ENCODE peak calls at places on chromosomes 7 and 10, in six cellular contexts. One of them, this sample, is unnamed.

GRCh38 chr7:118280319-118281012 is 56.0 kb downstream of the ANKRD7 start:
- DNase-seq in activated gamma-delta T cell treated with Interleukin-2 at 50 U/mL for 16 hours: no peak
- DNase-seq in fibroblast of lung: no peak
- DNase-seq in BJ: no peak
- DNase-seq in AML-193: no peak
- DNase-seq in NCI-H1436: no peak
- DNase-seq in this sample: no peak

GRCh38 chr7:85055906-85056305 is 130.9 kb downstream of the SEMA3D start:
- DNase-seq in activated gamma-delta T cell treated with Interleukin-2 at 50 U/mL for 16 hours: no peak
- DNase-seq in fibroblast of lung: no peak
- DNase-seq in BJ: no peak
- DNase-seq in AML-193: no peak
- DNase-seq in NCI-H1436: no peak
- DNase-seq in this sample: no peak

GRCh38 chr7:12111461-12112405 is 99.4 kb upstream of the TMEM106B start:
- DNase-seq in activated gamma-delta T cell treated with Interleukin-2 at 50 U/mL for 16 hours: peak; percentile 5
- DNase-seq in fibroblast of lung: peak; percentile 82
- DNase-seq in BJ: no peak
- DNase-seq in AML-193: no peak
- DNase-seq in NCI-H1436: no peak
- DNase-seq in this sample: peak; percentile 76

GRCh38 chr7:55546826-55547225 is 25.5 kb downstream of the VOPP1 start:
- DNase-seq in activated gamma-delta T cell treated with Interleukin-2 at 50 U/mL for 16 hours: peak; percentile 27
- DNase-seq in fibroblast of lung: peak; percentile 82
- DNase-seq in BJ: peak; percentile 28
- DNase-seq in AML-193: peak; percentile 63
- DNase-seq in NCI-H1436: peak; percentile 16
- DNase-seq in this sample: peak; percentile 80

GRCh38 chr7:99551329-99551728 is 585 bp downstream of the FAM200A start:
- DNase-seq in activated gamma-delta T cell treated with Interleukin-2 at 50 U/mL for 16 hours: no peak
- DNase-seq in fibroblast of lung: peak; percentile 12
- DNase-seq in BJ: no peak
- DNase-seq in AML-193: no peak
- DNase-seq in NCI-H1436: no peak
- DNase-seq in this sample: no peak

GRCh38 chr10:22554481-22555182 is 159.7 kb downstream of the PIP4K2A start:
- DNase-seq in activated gamma-delta T cell treated with Interleukin-2 at 50 U/mL for 16 hours: no peak
- DNase-seq in fibroblast of lung: peak; percentile 91
- DNase-seq in BJ: peak; percentile 17
- DNase-seq in AML-193: no peak
- DNase-seq in NCI-H1436: no peak
- DNase-seq in this sample: peak; percentile 63

GRCh38 chr10:6300106-6300783 is 97.5 kb downstream of the PFKFB3 start:
- DNase-seq in activated gamma-delta T cell treated with Interleukin-2 at 50 U/mL for 16 hours: peak; percentile 15
- DNase-seq in fibroblast of lung: peak; percentile 58
- DNase-seq in BJ: peak; percentile 54
- DNase-seq in AML-193: peak; percentile 17
- DNase-seq in NCI-H1436: no peak
- DNase-seq in this sample: no peak

GRCh38 chr7:155845226-155845625 is 33.0 kb upstream of the SHH start:
- DNase-seq in activated gamma-delta T cell treated with Interleukin-2 at 50 U/mL for 16 hours: no peak
- DNase-seq in fibroblast of lung: no peak
- DNase-seq in BJ: no peak
- DNase-seq in AML-193: no peak
- DNase-seq in NCI-H1436: no peak
- DNase-seq in this sample: no peak

GRCh38 chr10:28137907-28138880 is 139.3 kb upstream of the ODAD2 start:
- DNase-seq in activated gamma-delta T cell treated with Interleukin-2 at 50 U/mL for 16 hours: no peak
- DNase-seq in fibroblast of lung: peak; percentile 85
- DNase-seq in BJ: peak; percentile 97
- DNase-seq in AML-193: no peak
- DNase-seq in NCI-H1436: no peak
- DNase-seq in this sample: no peak

GRCh38 chr7:46127805-46128204 is 206.7 kb upstream of the IGFBP3 start:
- DNase-seq in activated gamma-delta T cell treated with Interleukin-2 at 50 U/mL for 16 hours: no peak
- DNase-seq in fibroblast of lung: no peak
- DNase-seq in BJ: no peak
- DNase-seq in AML-193: no peak
- DNase-seq in NCI-H1436: no peak
- DNase-seq in this sample: no peak